ENCODE peak calls at places on chromosomes 7 and 10, in six cellular contexts. One of them, this sample, is unnamed.

GRCh38 chr10:5091196-5091595 is 3.0 kb upstream of the AKR1C3 start:
- DNase-seq in psoas muscle: no peak
- DNase-seq in breast epithelium: no peak
- DNase-seq in dorsolateral prefrontal cortex: no peak
- DNase-seq in mammary epithelial cell: no peak
- DNase-seq in heart left ventricle: no peak
- DNase-seq in this sample: no peak

GRCh38 chr7:15439853-15440252 is 122.0 kb downstream of the AGMO start:
- DNase-seq in psoas muscle: no peak
- DNase-seq in breast epithelium: no peak
- DNase-seq in dorsolateral prefrontal cortex: no peak
- DNase-seq in mammary epithelial cell: no peak
- DNase-seq in heart left ventricle: no peak
- DNase-seq in this sample: no peak

GRCh38 chr10:101940916-101941315 is 97.3 kb upstream of the KCNIP2 start:
- DNase-seq in psoas muscle: no peak
- DNase-seq in breast epithelium: no peak
- DNase-seq in dorsolateral prefrontal cortex: no peak
- DNase-seq in mammary epithelial cell: peak; percentile 30
- DNase-seq in heart left ventricle: no peak
- DNase-seq in this sample: no peak

GRCh38 chr7:36299882-36300341 is 89.8 kb upstream of the ANLN start:
- DNase-seq in psoas muscle: no peak
- DNase-seq in breast epithelium: no peak
- DNase-seq in dorsolateral prefrontal cortex: no peak
- DNase-seq in mammary epithelial cell: no peak
- DNase-seq in heart left ventricle: no peak
- DNase-seq in this sample: no peak

GRCh38 chr10:42941790-42942189 is 135.1 kb upstream of the RET start:
- DNase-seq in psoas muscle: no peak
- DNase-seq in breast epithelium: peak; percentile 5
- DNase-seq in dorsolateral prefrontal cortex: no peak
- DNase-seq in mammary epithelial cell: no peak
- DNase-seq in heart left ventricle: no peak
- DNase-seq in this sample: no peak

GRCh38 chr10:17022399-17022798 is 107.2 kb downstream of the CUBN start:
- DNase-seq in psoas muscle: no peak
- DNase-seq in breast epithelium: no peak
- DNase-seq in dorsolateral prefrontal cortex: no peak
- DNase-seq in mammary epithelial cell: no peak
- DNase-seq in heart left ventricle: no peak
- DNase-seq in this sample: no peak

GRCh38 chr7:99762680-99763327 is 21.2 kb downstream of the CYP3A4 start:
- DNase-seq in psoas muscle: peak; percentile 68
- DNase-seq in breast epithelium: peak; percentile 22
- DNase-seq in dorsolateral prefrontal cortex: no peak
- DNase-seq in mammary epithelial cell: peak; percentile 87
- DNase-seq in heart left ventricle: peak; percentile 59
- DNase-seq in this sample: no peak

GRCh38 chr7:103695496-103695895 is 249.5 kb upstream of the SLC26A5 start:
- DNase-seq in psoas muscle: no peak
- DNase-seq in breast epithelium: no peak
- DNase-seq in dorsolateral prefrontal cortex: no peak
- DNase-seq in mammary epithelial cell: no peak
- DNase-seq in heart left ventricle: no peak
- DNase-seq in this sample: no peak

GRCh38 chr10:63434866-63435854 is 30.6 kb downstream of the JMJD1C start:
- DNase-seq in psoas muscle: no peak
- DNase-seq in breast epithelium: no peak
- DNase-seq in dorsolateral prefrontal cortex: no peak
- DNase-seq in mammary epithelial cell: no peak
- DNase-seq in heart left ventricle: no peak
- DNase-seq in this sample: no peak

GRCh38 chr10:60951272-60951724 is 7.3 kb upstream of the RHOBTB1 start:
- DNase-seq in psoas muscle: no peak
- DNase-seq in breast epithelium: no peak
- DNase-seq in dorsolateral prefrontal cortex: no peak
- DNase-seq in mammary epithelial cell: no peak
- DNase-seq in heart left ventricle: no peak
- DNase-seq in this sample: no peak

GRCh38 chr7:44978511-44979366 is at the start of gene MYO1G:
- DNase-seq in psoas muscle: peak; percentile 42
- DNase-seq in breast epithelium: no peak
- DNase-seq in dorsolateral prefrontal cortex: no peak
- DNase-seq in mammary epithelial cell: no peak
- DNase-seq in heart left ventricle: peak; percentile 56
- DNase-seq in this sample: peak; percentile 82
- H3K27ac ChIP-seq in psoas muscle: no peak within 1 kb of the TSS
- H3K27ac ChIP-seq in breast epithelium: peak within 1 kb of the TSS; percentile 71
- H3K27ac ChIP-seq in dorsolateral prefrontal cortex: no peak within 1 kb of the TSS
- H3K27ac ChIP-seq in mammary epithelial cell: no peak within 1 kb of the TSS
- H3K27ac ChIP-seq in heart left ventricle: no peak within 1 kb of the TSS
- H3K27ac ChIP-seq in this sample: peak within 1 kb of the TSS; percentile 77

GRCh38 chr10:70068925-70069324 is 16.3 kb downstream of the MACROH2A2 start:
- DNase-seq in psoas muscle: no peak
- DNase-seq in breast epithelium: no peak
- DNase-seq in dorsolateral prefrontal cortex: no peak
- DNase-seq in mammary epithelial cell: no peak
- DNase-seq in heart left ventricle: no peak
- DNase-seq in this sample: no peak

GRCh38 chr10:70074147-70074546 is 21.5 kb downstream of the MACROH2A2 start:
- DNase-seq in psoas muscle: no peak
- DNase-seq in breast epithelium: no peak
- DNase-seq in dorsolateral prefrontal cortex: no peak
- DNase-seq in mammary epithelial cell: no peak
- DNase-seq in heart left ventricle: no peak
- DNase-seq in this sample: no peak

GRCh38 chr10:70070834-70071233 is 18.2 kb downstream of the MACROH2A2 start:
- DNase-seq in psoas muscle: no peak
- DNase-seq in breast epithelium: no peak
- DNase-seq in dorsolateral prefrontal cortex: no peak
- DNase-seq in mammary epithelial cell: no peak
- DNase-seq in heart left ventricle: no peak
- DNase-seq in this sample: no peak

GRCh38 chr10:70066190-70066589 is 13.5 kb downstream of the MACROH2A2 start:
- DNase-seq in psoas muscle: no peak
- DNase-seq in breast epithelium: no peak
- DNase-seq in dorsolateral prefrontal cortex: no peak
- DNase-seq in mammary epithelial cell: no peak
- DNase-seq in heart left ventricle: no peak
- DNase-seq in this sample: no peak

DNA sequence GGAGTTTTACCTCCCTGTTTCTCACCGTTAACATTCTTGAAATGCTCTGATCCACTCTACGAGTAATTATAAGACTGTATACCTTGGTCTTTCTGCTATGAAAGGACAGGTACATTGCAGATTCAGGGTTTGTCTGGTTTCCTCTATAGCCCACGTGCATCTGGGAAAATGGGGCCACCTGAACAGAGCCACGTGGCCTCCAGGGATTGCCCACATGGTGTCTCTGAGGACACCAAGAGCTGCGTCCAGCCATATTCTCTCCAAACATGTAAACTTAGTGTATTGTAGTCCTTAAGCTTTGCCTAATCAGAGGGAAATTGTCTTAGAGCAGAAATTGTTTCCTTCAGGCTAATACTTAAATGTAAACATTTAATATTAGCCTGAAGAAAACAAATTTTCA is 16.7 kb downstream of the MACROH2A2 start:
- DNase-seq in psoas muscle: no peak
- DNase-seq in breast epithelium: no peak
- DNase-seq in dorsolateral prefrontal cortex: no peak
- DNase-seq in mammary epithelial cell: no peak
- DNase-seq in heart left ventricle: no peak
- DNase-seq in this sample: no peak
- H3K27ac ChIP-seq in psoas muscle: no peak overlapping the region
- H3K27ac ChIP-seq in breast epithelium: no peak overlapping the region
- H3K27ac ChIP-seq in dorsolateral prefrontal cortex: no peak overlapping the region
- H3K27ac ChIP-seq in mammary epithelial cell: no peak overlapping the region
- H3K27ac ChIP-seq in heart left ventricle: no peak overlapping the region
- H3K27ac ChIP-seq in this sample: no peak overlapping the region

GRCh38 chr10:31383810-31384588 is 65.0 kb downstream of the ZEB1 start:
- DNase-seq in psoas muscle: no peak
- DNase-seq in breast epithelium: no peak
- DNase-seq in dorsolateral prefrontal cortex: no peak
- DNase-seq in mammary epithelial cell: no peak
- DNase-seq in heart left ventricle: no peak
- DNase-seq in this sample: no peak

GRCh38 chr10:31381171-31381570 is 62.2 kb downstream of the ZEB1 start:
- DNase-seq in psoas muscle: no peak
- DNase-seq in breast epithelium: no peak
- DNase-seq in dorsolateral prefrontal cortex: no peak
- DNase-seq in mammary epithelial cell: no peak
- DNase-seq in heart left ventricle: no peak
- DNase-seq in this sample: no peak

GRCh38 chr10:31384589-31384949 is 65.6 kb downstream of the ZEB1 start:
- DNase-seq in psoas muscle: no peak
- DNase-seq in breast epithelium: no peak
- DNase-seq in dorsolateral prefrontal cortex: no peak
- DNase-seq in mammary epithelial cell: no peak
- DNase-seq in heart left ventricle: no peak
- DNase-seq in this sample: no peak

DNA sequence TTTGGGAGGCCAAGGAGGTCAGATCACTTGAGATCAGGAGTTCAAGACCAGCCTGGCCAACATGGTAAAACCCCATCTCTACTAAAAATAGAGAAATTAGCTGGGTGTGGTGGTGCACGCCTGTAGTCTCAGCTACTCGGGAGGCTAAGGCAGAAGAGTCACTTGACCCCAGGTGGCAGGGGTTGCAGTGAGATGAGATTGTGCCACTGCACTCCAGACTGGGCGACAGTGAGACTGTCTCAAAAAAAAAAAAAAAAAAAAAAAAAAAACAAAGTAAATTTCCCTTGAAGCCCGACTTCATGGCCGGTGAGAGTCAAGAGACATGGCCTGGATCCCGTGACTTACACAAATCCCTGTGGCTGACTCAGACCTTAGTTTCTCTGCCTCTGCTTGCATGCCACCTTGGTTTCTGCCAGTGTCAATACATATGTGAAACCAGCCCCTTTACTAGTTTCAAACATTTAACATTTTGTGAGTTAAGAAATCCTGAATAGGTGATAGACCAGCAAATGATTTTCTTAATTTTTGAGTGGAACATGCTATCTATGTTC is 62.8 kb downstream of the ZEB1 start:
- DNase-seq in psoas muscle: no peak
- DNase-seq in breast epithelium: no peak
- DNase-seq in dorsolateral prefrontal cortex: no peak
- DNase-seq in mammary epithelial cell: peak; percentile 50
- DNase-seq in heart left ventricle: no peak
- DNase-seq in this sample: no peak
- H3K27ac ChIP-seq in psoas muscle: no peak overlapping the region
- H3K27ac ChIP-seq in breast epithelium: no peak overlapping the region
- H3K27ac ChIP-seq in dorsolateral prefrontal cortex: no peak overlapping the region
- H3K27ac ChIP-seq in mammary epithelial cell: no peak overlapping the region
- H3K27ac ChIP-seq in heart left ventricle: no peak overlapping the region
- H3K27ac ChIP-seq in this sample: no peak overlapping the region

GRCh38 chr10:56178210-56178609 is 182.8 kb downstream of the ZWINT start:
- DNase-seq in psoas muscle: no peak
- DNase-seq in breast epithelium: no peak
- DNase-seq in dorsolateral prefrontal cortex: no peak
- DNase-seq in mammary epithelial cell: no peak
- DNase-seq in heart left ventricle: peak; percentile 70
- DNase-seq in this sample: no peak
- H3K27ac ChIP-seq in psoas muscle: no peak overlapping the region
- H3K27ac ChIP-seq in breast epithelium: no peak overlapping the region
- H3K27ac ChIP-seq in dorsolateral prefrontal cortex: no peak overlapping the region
- H3K27ac ChIP-seq in mammary epithelial cell: no peak overlapping the region
- H3K27ac ChIP-seq in heart left ventricle: no peak overlapping the region
- H3K27ac ChIP-seq in this sample: no peak overlapping the region

DNA sequence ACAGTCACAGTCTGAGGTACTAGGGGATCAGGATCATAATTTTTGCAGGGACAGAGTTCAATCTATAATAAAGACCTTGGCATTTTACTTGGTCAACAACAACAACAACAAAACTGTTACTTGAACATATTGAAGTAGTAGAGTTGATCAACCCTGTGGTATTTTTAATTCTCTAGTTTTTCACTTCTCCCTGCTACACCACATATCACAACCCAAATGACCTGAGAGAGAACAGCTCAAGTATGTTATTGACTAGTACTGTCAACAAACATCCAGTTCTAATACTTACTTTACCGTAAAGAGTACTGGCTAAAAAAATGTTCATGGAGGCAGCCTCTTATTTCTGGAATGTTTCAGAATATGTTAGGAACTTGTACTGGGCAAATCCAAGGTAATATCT is 90.5 kb upstream of the FAM3C start:
- DNase-seq in psoas muscle: no peak
- DNase-seq in breast epithelium: no peak
- DNase-seq in dorsolateral prefrontal cortex: no peak
- DNase-seq in mammary epithelial cell: no peak
- DNase-seq in heart left ventricle: no peak
- DNase-seq in this sample: no peak
- H3K27ac ChIP-seq in psoas muscle: no peak overlapping the region
- H3K27ac ChIP-seq in breast epithelium: no peak overlapping the region
- H3K27ac ChIP-seq in dorsolateral prefrontal cortex: no peak overlapping the region
- H3K27ac ChIP-seq in mammary epithelial cell: no peak overlapping the region
- H3K27ac ChIP-seq in heart left ventricle: no peak overlapping the region
- H3K27ac ChIP-seq in this sample: no peak overlapping the region

DNA sequence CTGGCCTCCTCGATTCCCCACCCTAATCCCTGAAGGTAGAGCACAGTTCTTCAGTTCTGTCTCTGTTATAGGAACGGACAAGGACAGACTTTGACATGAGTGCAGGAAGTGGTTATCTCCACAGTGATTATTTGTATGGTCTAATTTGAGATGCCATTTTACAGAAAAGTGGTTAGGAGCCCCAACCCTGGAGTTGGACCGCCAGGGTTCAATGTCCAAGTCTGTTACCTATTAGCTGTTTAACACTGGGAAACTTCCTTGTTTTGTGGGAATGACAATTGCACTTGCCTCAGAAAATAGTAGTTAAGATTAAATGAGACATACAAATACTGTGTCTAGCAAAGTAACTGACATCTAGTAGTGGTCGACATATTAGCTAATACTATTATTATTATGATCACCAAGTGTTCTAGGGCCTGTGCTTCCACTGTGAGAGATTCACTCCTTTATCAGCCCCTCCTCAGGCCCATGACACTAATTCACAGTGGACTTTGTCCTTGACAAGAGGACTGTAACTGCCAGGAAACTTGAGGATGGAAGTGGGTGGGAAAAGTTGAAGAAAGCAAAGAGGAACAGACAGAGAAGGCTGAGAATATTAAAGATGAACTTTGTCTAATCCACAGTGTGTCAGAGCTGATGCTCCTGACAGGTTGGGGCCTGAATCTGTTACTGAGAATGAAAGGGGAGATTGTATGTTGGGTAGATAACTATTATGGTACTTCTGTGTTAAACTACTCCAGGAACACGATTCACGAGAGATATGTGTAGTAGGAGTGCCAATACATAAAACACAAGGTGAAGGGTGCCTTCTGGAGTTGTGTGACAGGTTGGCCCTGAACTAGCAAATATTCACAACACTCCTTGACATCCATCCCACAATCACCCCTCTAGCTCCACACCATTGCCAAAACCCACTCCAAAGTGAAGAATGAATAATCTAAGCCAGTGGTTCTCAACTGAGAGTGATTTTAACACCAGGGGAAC is 66.4 kb downstream of the TAC1 start:
- DNase-seq in psoas muscle: no peak
- DNase-seq in breast epithelium: no peak
- DNase-seq in dorsolateral prefrontal cortex: no peak
- DNase-seq in mammary epithelial cell: no peak
- DNase-seq in heart left ventricle: no peak
- DNase-seq in this sample: no peak
- H3K27ac ChIP-seq in psoas muscle: no peak overlapping the region
- H3K27ac ChIP-seq in breast epithelium: no peak overlapping the region
- H3K27ac ChIP-seq in dorsolateral prefrontal cortex: no peak overlapping the region
- H3K27ac ChIP-seq in mammary epithelial cell: no peak overlapping the region
- H3K27ac ChIP-seq in heart left ventricle: no peak overlapping the region
- H3K27ac ChIP-seq in this sample: no peak overlapping the region